ENCODE peak calls at places on chromosomes 2 and 18, in ten cellular contexts. K, S, A, O, L, V, N, Q, R and Z are unnamed samples.

GRCh38 chr2:173607601-173608311 is 253.1 kb downstream of the CDCA7 start:
- DNase-seq in K (no peak), S (no peak), A (no peak), O (no peak), L (no peak), V (no peak), N (no peak), Q (no peak), R (no peak), Z (no peak)

GRCh38 chr2:54422072-54422581 is 34.0 kb upstream of the SPTBN1 start:
- DNase-seq in K (no peak), S (no peak), A (no peak), O (no peak), L (no peak), V (no peak), N (no peak), Q (no peak), R (no peak), Z (no peak)

GRCh38 chr18:64929026-64929425 is 780.1 kb upstream of the LINC00305 start:
- DNase-seq in K (no peak), S (no peak), A (no peak), O (no peak), L (no peak), V (no peak), N (no peak), Q (no peak), R (peak), Z (no peak)

GRCh38 chr2:42792583-42793313 is at the start of gene HAAO:
- DNase-seq in K (peak), S (peak), A (no peak), O (peak), L (peak), V (no peak), N (peak), Q (no peak), R (no peak), Z (peak)

GRCh38 chr18:31325051-31325450 is 7.1 kb downstream of the DSG1 start:
- DNase-seq in K (no peak), S (no peak), A (no peak), O (no peak), L (no peak), V (no peak), N (no peak), Q (peak), R (peak), Z (no peak)

GRCh38 chr2:108965540-108966299 is 23.3 kb downstream of the EDAR start:
- DNase-seq in K (no peak), S (no peak), A (no peak), O (no peak), L (no peak), V (no peak), N (no peak), Q (no peak), R (no peak), Z (no peak)

GRCh38 chr2:121084137-121084680 is 200.8 kb downstream of the TFCP2L1 start:
- DNase-seq in K (no peak), S (no peak), A (no peak), O (no peak), L (no peak), V (no peak), N (no peak), Q (no peak), R (no peak), Z (no peak)

GRCh38 chr2:96449637-96450036 is 55.5 kb downstream of the NEURL3 start:
- DNase-seq in K (no peak), S (no peak), A (peak), O (no peak), L (no peak), V (no peak), N (no peak), Q (no peak), R (peak), Z (no peak)

GRCh38 chr18:78238404-78239089 is 741.1 kb upstream of the SALL3 start:
- DNase-seq in K (no peak), S (no peak), A (no peak), O (no peak), L (no peak), V (no peak), N (no peak), Q (no peak), R (peak), Z (no peak)

GRCh38 chr2:170873035-170873692 is 55.9 kb upstream of the GORASP2 start:
- DNase-seq in K (peak), S (peak), A (peak), O (peak), L (peak), V (no peak), N (peak), Q (peak), R (peak), Z (peak)

GRCh38 chr2:170869036-170869435 is 52.3 kb downstream of the GAD1 start:
- DNase-seq in K (no peak), S (no peak), A (no peak), O (no peak), L (no peak), V (no peak), N (no peak), Q (no peak), R (no peak), Z (no peak)

GRCh38 chr2:170869461-170869860 is 52.8 kb downstream of the GAD1 start:
- DNase-seq in K (no peak), S (no peak), A (no peak), O (no peak), L (no peak), V (no peak), N (no peak), Q (peak), R (no peak), Z (no peak)
- TF ChIP-seq CTCF in K (no peak), S (no peak), A (no peak), O (no peak), L (no peak), V (no peak), N (no peak), Q (no peak), R (no peak), Z (no peak)

GRCh38 chr2:29782531-29782930 is 138.9 kb downstream of the ALK start:
- DNase-seq in K (no peak), S (no peak), A (no peak), O (no peak), L (no peak), V (no peak), N (no peak), Q (no peak), R (no peak), Z (no peak)

GRCh38 chr2:29788066-29788465 is 133.3 kb downstream of the ALK start:
- DNase-seq in K (no peak), S (no peak), A (no peak), O (no peak), L (no peak), V (no peak), N (no peak), Q (no peak), R (no peak), Z (no peak)

GRCh38 chr2:29782087-29782486 is 139.3 kb downstream of the ALK start:
- DNase-seq in K (no peak), S (no peak), A (no peak), O (no peak), L (no peak), V (no peak), N (no peak), Q (no peak), R (no peak), Z (no peak)

GRCh38 chr2:29786361-29786760 is 135.0 kb downstream of the ALK start:
- DNase-seq in K (no peak), S (no peak), A (no peak), O (no peak), L (peak), V (no peak), N (no peak), Q (no peak), R (no peak), Z (no peak)

DNA sequence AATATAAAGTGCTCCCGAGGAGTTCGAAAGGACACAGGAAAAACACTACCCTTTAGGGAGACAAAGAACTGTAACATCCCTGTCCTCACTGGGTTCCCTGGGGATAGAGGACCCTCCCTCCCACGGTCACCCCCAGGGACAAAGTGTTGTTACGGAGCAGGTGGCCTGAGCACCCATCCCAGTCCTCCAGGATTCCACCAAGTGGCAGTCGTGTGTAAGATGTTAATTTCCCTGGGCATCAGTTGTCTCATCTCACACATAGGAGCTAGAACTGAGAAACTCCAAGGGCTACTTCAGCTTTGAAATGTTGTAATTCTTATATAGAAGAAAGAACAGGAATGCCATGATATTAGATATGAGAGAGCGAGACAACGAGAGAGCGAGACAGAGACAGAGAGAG is 137.7 kb downstream of the ALK start:
- DNase-seq in K (no peak), S (no peak), A (no peak), O (no peak), L (no peak), V (no peak), N (no peak), Q (no peak), R (no peak), Z (no peak)
- TF ChIP-seq CTCF in K (no peak), S (no peak), A (no peak), O (no peak), L (no peak), V (no peak), N (no peak), Q (no peak), R (no peak), Z (no peak)

GRCh38 chr2:10071176-10071575 is 9.0 kb downstream of the CYS1 start:
- DNase-seq in K (no peak), S (no peak), A (no peak), O (no peak), L (no peak), V (no peak), N (no peak), Q (no peak), R (no peak), Z (no peak)

GRCh38 chr2:10075101-10075500 is 5.1 kb downstream of the CYS1 start:
- DNase-seq in K (no peak), S (no peak), A (no peak), O (no peak), L (no peak), V (no peak), N (no peak), Q (no peak), R (no peak), Z (no peak)

GRCh38 chr2:10072656-10073480 is 7.3 kb downstream of the CYS1 start:
- DNase-seq in K (peak), S (peak), A (peak), O (peak), L (peak), V (no peak), N (peak), Q (peak), R (peak), Z (peak)

GRCh38 chr2:10073706-10074105 is 6.5 kb downstream of the CYS1 start:
- DNase-seq in K (no peak), S (no peak), A (no peak), O (no peak), L (no peak), V (no peak), N (no peak), Q (no peak), R (no peak), Z (peak)

DNA sequence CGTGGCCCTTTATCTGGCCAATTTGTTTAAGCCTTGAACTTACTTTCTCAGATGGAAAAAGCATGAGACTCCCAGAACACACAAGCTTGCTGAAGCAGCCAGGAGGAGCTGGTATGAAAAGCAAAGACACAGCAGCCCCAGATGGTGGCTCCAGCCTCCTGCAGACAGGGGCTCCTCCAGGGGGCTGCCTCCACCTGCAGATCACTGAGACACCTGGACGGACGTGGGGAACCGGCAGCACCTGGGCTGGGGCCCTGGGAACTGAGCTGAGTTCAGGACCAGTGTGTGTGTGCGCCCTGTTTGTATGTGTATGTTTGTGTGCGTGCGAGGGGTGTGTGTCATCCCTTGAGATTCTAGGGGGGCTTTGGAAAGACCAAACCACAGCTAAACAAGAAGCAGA is 8.6 kb downstream of the CYS1 start:
- DNase-seq in K (no peak), S (no peak), A (no peak), O (no peak), L (no peak), V (no peak), N (no peak), Q (no peak), R (no peak), Z (no peak)
- TF ChIP-seq CTCF in K (no peak), S (no peak), A (no peak), O (no peak), L (no peak), V (no peak), N (no peak), Q (no peak), R (no peak), Z (no peak)

GRCh38 chr2:181438298-181438697 is 18.9 kb upstream of the ITGA4 start:
- DNase-seq in K (no peak), S (no peak), A (no peak), O (no peak), L (peak), V (no peak), N (peak), Q (peak), R (no peak), Z (no peak)
- TF ChIP-seq CTCF in K (no peak), S (no peak), A (no peak), O (no peak), L (no peak), V (no peak), N (no peak), Q (peak), R (no peak), Z (no peak)

DNA sequence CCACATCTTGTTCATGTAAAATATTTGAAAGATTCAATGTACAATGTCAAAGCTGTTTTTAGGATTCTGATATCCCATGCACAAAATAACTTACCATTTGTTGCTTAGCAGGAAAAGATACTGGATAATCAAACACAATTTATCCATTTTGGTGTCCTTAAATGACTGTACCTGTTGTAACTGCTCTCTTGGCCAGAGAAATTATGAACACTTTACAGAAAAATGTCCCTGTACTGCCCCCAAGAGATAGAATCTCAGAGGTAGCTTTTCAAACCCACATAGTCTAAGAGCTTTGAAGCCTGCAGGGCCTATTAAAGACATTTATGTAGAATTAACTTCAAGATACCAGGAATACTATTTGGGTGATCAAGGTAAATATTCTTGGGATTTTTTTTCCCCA is 12.2 kb upstream of the ME2 start:
- DNase-seq in K (no peak), S (no peak), A (no peak), O (no peak), L (no peak), V (no peak), N (peak), Q (no peak), R (peak), Z (peak)
- TF ChIP-seq CTCF in K (no peak), S (no peak), A (no peak), O (no peak), L (no peak), V (no peak), N (no peak), Q (peak), R (peak), Z (peak)

DNA sequence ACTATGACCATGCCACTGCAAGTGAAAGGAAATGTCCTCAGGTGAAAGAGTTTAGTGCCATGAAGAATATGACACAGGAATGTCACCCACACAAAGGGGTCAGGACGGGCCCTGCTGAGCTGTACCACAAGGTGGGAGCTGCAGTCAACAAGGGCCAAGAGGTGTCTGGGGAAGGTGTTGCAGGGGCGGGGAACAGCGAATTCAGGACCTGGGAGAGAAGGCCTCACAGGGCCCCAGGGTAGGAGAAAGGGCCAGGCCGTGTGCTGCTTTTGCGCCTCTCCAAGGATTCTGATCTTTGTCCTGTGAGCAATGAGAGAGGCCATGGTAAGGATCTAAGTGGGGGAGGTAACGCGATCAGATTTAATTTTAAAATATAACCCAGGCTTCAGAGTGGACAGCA is 23.6 kb downstream of the CYB5A start:
- DNase-seq in K (no peak), S (no peak), A (no peak), O (no peak), L (no peak), V (no peak), N (no peak), Q (no peak), R (no peak), Z (no peak)
- TF ChIP-seq CTCF in K (no peak), S (no peak), A (no peak), O (no peak), L (no peak), V (no peak), N (no peak), Q (no peak), R (no peak), Z (no peak)